ENCODE peak calls at places on chromosomes 4 and X, in seven cellular contexts. One of them, this sample, is unnamed.

GRCh38 chr4:87240341-87240740 is 19.9 kb upstream of the KLHL8 start:
- DNase-seq in NCI-H2171 treated with DMSO at 0.1 percent for 48 hours: peak
- DNase-seq in NCI-H2081 treated with DMSO at 0.1 percent for 48 hours: peak
- DNase-seq in endodermal cell: no peak
- DNase-seq in esophagus squamous epithelium: no peak
- DNase-seq in left lobe of liver: no peak
- DNase-seq in fibroblast of gingiva: no peak
- DNase-seq in this sample: no peak

GRCh38 chr4:164224871-164225270 is 529.1 kb upstream of the SMIM31 start:
- DNase-seq in NCI-H2171 treated with DMSO at 0.1 percent for 48 hours: peak
- DNase-seq in NCI-H2081 treated with DMSO at 0.1 percent for 48 hours: no peak
- DNase-seq in endodermal cell: no peak
- DNase-seq in esophagus squamous epithelium: no peak
- DNase-seq in left lobe of liver: no peak
- DNase-seq in fibroblast of gingiva: no peak
- DNase-seq in this sample: no peak

GRCh38 chr4:137647375-137647774 is 115.1 kb upstream of the PCDH18 start:
- DNase-seq in NCI-H2171 treated with DMSO at 0.1 percent for 48 hours: no peak
- DNase-seq in NCI-H2081 treated with DMSO at 0.1 percent for 48 hours: no peak
- DNase-seq in endodermal cell: no peak
- DNase-seq in esophagus squamous epithelium: no peak
- DNase-seq in left lobe of liver: no peak
- DNase-seq in fibroblast of gingiva: no peak
- DNase-seq in this sample: no peak

GRCh38 chr4:105992641-105993305 is 97.5 kb downstream of the NPNT start:
- DNase-seq in NCI-H2171 treated with DMSO at 0.1 percent for 48 hours: no peak
- DNase-seq in NCI-H2081 treated with DMSO at 0.1 percent for 48 hours: no peak
- DNase-seq in endodermal cell: no peak
- DNase-seq in esophagus squamous epithelium: no peak
- DNase-seq in left lobe of liver: no peak
- DNase-seq in fibroblast of gingiva: peak
- DNase-seq in this sample: no peak

GRCh38 chrX:68443155-68443868 is 10.0 kb upstream of the OPHN1 start:
- DNase-seq in NCI-H2171 treated with DMSO at 0.1 percent for 48 hours: no peak
- DNase-seq in NCI-H2081 treated with DMSO at 0.1 percent for 48 hours: no peak
- DNase-seq in endodermal cell: no peak
- DNase-seq in esophagus squamous epithelium: no peak
- DNase-seq in left lobe of liver: no peak
- DNase-seq in fibroblast of gingiva: peak
- DNase-seq in this sample: no peak

GRCh38 chrX:68571292-68572256 is 72.7 kb downstream of the YIPF6 start:
- DNase-seq in NCI-H2171 treated with DMSO at 0.1 percent for 48 hours: no peak
- DNase-seq in NCI-H2081 treated with DMSO at 0.1 percent for 48 hours: no peak
- DNase-seq in endodermal cell: no peak
- DNase-seq in esophagus squamous epithelium: no peak
- DNase-seq in left lobe of liver: no peak
- DNase-seq in fibroblast of gingiva: peak
- DNase-seq in this sample: no peak

GRCh38 chr4:68267433-68267944 is 22.0 kb upstream of the TMPRSS11B start:
- DNase-seq in NCI-H2171 treated with DMSO at 0.1 percent for 48 hours: no peak
- DNase-seq in NCI-H2081 treated with DMSO at 0.1 percent for 48 hours: no peak
- DNase-seq in endodermal cell: no peak
- DNase-seq in esophagus squamous epithelium: no peak
- DNase-seq in left lobe of liver: no peak
- DNase-seq in fibroblast of gingiva: no peak
- DNase-seq in this sample: no peak

GRCh38 chr4:42412251-42412650 is 15.0 kb downstream of the SHISA3 start:
- DNase-seq in NCI-H2171 treated with DMSO at 0.1 percent for 48 hours: no peak
- DNase-seq in NCI-H2081 treated with DMSO at 0.1 percent for 48 hours: no peak
- DNase-seq in endodermal cell: no peak
- DNase-seq in esophagus squamous epithelium: no peak
- DNase-seq in left lobe of liver: no peak
- DNase-seq in fibroblast of gingiva: peak
- DNase-seq in this sample: peak

GRCh38 chr4:172830295-172830764 is 338.3 kb upstream of the GALNT7 start:
- DNase-seq in NCI-H2171 treated with DMSO at 0.1 percent for 48 hours: peak
- DNase-seq in NCI-H2081 treated with DMSO at 0.1 percent for 48 hours: no peak
- DNase-seq in endodermal cell: no peak
- DNase-seq in esophagus squamous epithelium: no peak
- DNase-seq in left lobe of liver: no peak
- DNase-seq in fibroblast of gingiva: no peak
- DNase-seq in this sample: peak